ENCODE peak calls at places on chromosomes 3 and 15, in four cellular contexts. One of them, this sample, is unnamed.

GRCh38 chr15:64466408-64467116 is 6.2 kb downstream of the ZNF609 start:
- ATAC-seq in A549: no peak
- ATAC-seq in upper lobe of left lung: no peak
- ATAC-seq in K562: peak
- ATAC-seq in this sample: no peak

GRCh38 chr3:34727700-34728099 is 911.6 kb upstream of the ARPP21 start:
- ATAC-seq in A549: no peak
- ATAC-seq in upper lobe of left lung: no peak
- ATAC-seq in K562: no peak
- ATAC-seq in this sample: no peak

GRCh38 chr3:12177131-12177530 is 18.4 kb upstream of the TIMP4 start:
- ATAC-seq in K562: no peak
- ATAC-seq in A549: no peak
- ATAC-seq in upper lobe of left lung: no peak
- ATAC-seq in this sample: no peak

GRCh38 chr3:16200411-16200810 is 25.9 kb downstream of the GALNT15 start:
- ATAC-seq in A549: no peak
- ATAC-seq in K562: no peak
- ATAC-seq in upper lobe of left lung: no peak
- ATAC-seq in this sample: no peak

GRCh38 chr15:43792761-43793493 is 807 bp downstream of the SERF2 start:
- ATAC-seq in K562: peak
- ATAC-seq in A549: peak
- ATAC-seq in upper lobe of left lung: peak
- ATAC-seq in this sample: no peak

GRCh38 chr3:40597441-40597840 is 72.7 kb downstream of the ZNF621 start:
- ATAC-seq in K562: no peak
- ATAC-seq in A549: no peak
- ATAC-seq in upper lobe of left lung: no peak
- ATAC-seq in this sample: no peak

GRCh38 chr3:80771085-80771484 is 990.4 kb downstream of the GBE1 start:
- ATAC-seq in upper lobe of left lung: no peak
- ATAC-seq in K562: peak
- ATAC-seq in A549: no peak
- ATAC-seq in this sample: no peak

GRCh38 chr3:65322910-65323309 is 635.1 kb upstream of the ADAMTS9 start:
- ATAC-seq in A549: no peak
- ATAC-seq in upper lobe of left lung: no peak
- ATAC-seq in K562: no peak
- ATAC-seq in this sample: no peak

GRCh38 chr15:77099741-77100463 is 29.0 kb upstream of the TSPAN3 start:
- ATAC-seq in upper lobe of left lung: no peak
- ATAC-seq in A549: no peak
- ATAC-seq in K562: no peak
- ATAC-seq in this sample: no peak

GRCh38 chr3:102037209-102037608 is 187.9 kb downstream of the NFKBIZ start:
- ATAC-seq in upper lobe of left lung: no peak
- ATAC-seq in A549: no peak
- ATAC-seq in K562: no peak
- ATAC-seq in this sample: no peak

GRCh38 chr3:5036858-5037257 is 57.6 kb downstream of the BHLHE40 start:
- ATAC-seq in upper lobe of left lung: peak
- ATAC-seq in K562: no peak
- ATAC-seq in A549: no peak
- ATAC-seq in this sample: no peak

GRCh38 chr3:95350066-95350465 is 1287.2 kb downstream of the NSUN3 start:
- ATAC-seq in upper lobe of left lung: peak
- ATAC-seq in A549: no peak
- ATAC-seq in K562: no peak
- ATAC-seq in this sample: no peak

GRCh38 chr3:45907769-45908705 is 21.7 kb downstream of the CCR9 start:
- ATAC-seq in A549: no peak
- ATAC-seq in K562: peak
- ATAC-seq in upper lobe of left lung: peak
- ATAC-seq in this sample: peak

GRCh38 chr3:45905755-45906154 is 19.4 kb downstream of the CCR9 start:
- ATAC-seq in upper lobe of left lung: no peak
- ATAC-seq in K562: no peak
- ATAC-seq in A549: no peak
- ATAC-seq in this sample: no peak

GRCh38 chr3:45906681-45907220 is 20.4 kb downstream of the CCR9 start:
- ATAC-seq in A549: no peak
- ATAC-seq in K562: peak
- ATAC-seq in upper lobe of left lung: peak
- ATAC-seq in this sample: peak

GRCh38 chr3:45908761-45909160 is 22.4 kb downstream of the CCR9 start:
- ATAC-seq in upper lobe of left lung: no peak
- ATAC-seq in A549: no peak
- ATAC-seq in K562: no peak
- ATAC-seq in this sample: no peak

DNA sequence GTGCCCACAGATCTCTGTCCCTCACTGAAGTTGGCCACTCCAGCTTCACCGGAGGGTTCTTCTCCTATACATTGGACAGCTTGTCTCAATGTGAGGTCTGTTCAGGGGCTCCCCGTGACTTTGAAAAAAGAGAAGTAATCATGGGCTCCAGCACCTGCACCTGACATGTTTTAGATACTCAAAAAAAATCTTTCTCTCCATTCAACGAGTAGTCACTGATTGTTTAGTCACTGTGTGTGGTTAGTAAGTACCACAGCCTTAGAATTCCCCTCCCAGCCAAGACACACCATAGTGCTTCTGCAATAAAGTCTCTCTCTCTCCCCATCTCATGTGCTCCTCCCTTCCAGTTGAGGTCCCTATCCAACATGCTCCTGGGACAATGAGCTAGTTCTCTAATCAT is 18.6 kb downstream of the CCR9 start:
- ATAC-seq in A549: no peak
- ATAC-seq in upper lobe of left lung: no peak
- ATAC-seq in K562: no peak
- ATAC-seq in this sample: no peak
- TF ChIP-seq EP300 in A549: no peak
- TF ChIP-seq EP300 in upper lobe of left lung: no peak
- TF ChIP-seq EP300 in K562: no peak
- TF ChIP-seq EP300 in this sample: no peak

GRCh38 chr3:47398218-47398617 is 17.4 kb downstream of the PTPN23 start:
- ATAC-seq in K562: no peak
- ATAC-seq in upper lobe of left lung: no peak
- ATAC-seq in A549: no peak
- ATAC-seq in this sample: peak

GRCh38 chr3:47394867-47395266 is 14.0 kb downstream of the PTPN23 start:
- ATAC-seq in upper lobe of left lung: no peak
- ATAC-seq in K562: peak
- ATAC-seq in A549: no peak
- ATAC-seq in this sample: no peak

GRCh38 chr3:47399016-47399415 is 18.2 kb downstream of the PTPN23 start:
- ATAC-seq in K562: no peak
- ATAC-seq in A549: no peak
- ATAC-seq in upper lobe of left lung: no peak
- ATAC-seq in this sample: no peak

GRCh38 chr3:47392933-47393332 is 12.1 kb downstream of the PTPN23 start:
- ATAC-seq in K562: no peak
- ATAC-seq in upper lobe of left lung: no peak
- ATAC-seq in A549: no peak
- ATAC-seq in this sample: no peak

GRCh38 chr3:47394140-47394855 is 13.5 kb downstream of the PTPN23 start:
- ATAC-seq in A549: no peak
- ATAC-seq in K562: peak
- ATAC-seq in upper lobe of left lung: no peak
- ATAC-seq in this sample: no peak
- TF ChIP-seq EP300 in A549: no peak
- TF ChIP-seq EP300 in K562: no peak
- TF ChIP-seq EP300 in upper lobe of left lung: no peak
- TF ChIP-seq EP300 in this sample: no peak

GRCh38 chr3:71102111-71103039 is 481.2 kb downstream of the FOXP1 start:
- ATAC-seq in A549: peak
- ATAC-seq in upper lobe of left lung: peak
- ATAC-seq in K562: no peak
- ATAC-seq in this sample: peak
- TF ChIP-seq EP300 in A549: peak
- TF ChIP-seq EP300 in upper lobe of left lung: peak
- TF ChIP-seq EP300 in K562: no peak
- TF ChIP-seq EP300 in this sample: no peak

GRCh38 chr3:30282052-30282708 is 324.2 kb upstream of the TGFBR2 start:
- ATAC-seq in K562: no peak
- ATAC-seq in A549: peak
- ATAC-seq in upper lobe of left lung: peak
- ATAC-seq in this sample: peak
- TF ChIP-seq EP300 in K562: no peak
- TF ChIP-seq EP300 in A549: peak
- TF ChIP-seq EP300 in upper lobe of left lung: no peak
- TF ChIP-seq EP300 in this sample: no peak

DNA sequence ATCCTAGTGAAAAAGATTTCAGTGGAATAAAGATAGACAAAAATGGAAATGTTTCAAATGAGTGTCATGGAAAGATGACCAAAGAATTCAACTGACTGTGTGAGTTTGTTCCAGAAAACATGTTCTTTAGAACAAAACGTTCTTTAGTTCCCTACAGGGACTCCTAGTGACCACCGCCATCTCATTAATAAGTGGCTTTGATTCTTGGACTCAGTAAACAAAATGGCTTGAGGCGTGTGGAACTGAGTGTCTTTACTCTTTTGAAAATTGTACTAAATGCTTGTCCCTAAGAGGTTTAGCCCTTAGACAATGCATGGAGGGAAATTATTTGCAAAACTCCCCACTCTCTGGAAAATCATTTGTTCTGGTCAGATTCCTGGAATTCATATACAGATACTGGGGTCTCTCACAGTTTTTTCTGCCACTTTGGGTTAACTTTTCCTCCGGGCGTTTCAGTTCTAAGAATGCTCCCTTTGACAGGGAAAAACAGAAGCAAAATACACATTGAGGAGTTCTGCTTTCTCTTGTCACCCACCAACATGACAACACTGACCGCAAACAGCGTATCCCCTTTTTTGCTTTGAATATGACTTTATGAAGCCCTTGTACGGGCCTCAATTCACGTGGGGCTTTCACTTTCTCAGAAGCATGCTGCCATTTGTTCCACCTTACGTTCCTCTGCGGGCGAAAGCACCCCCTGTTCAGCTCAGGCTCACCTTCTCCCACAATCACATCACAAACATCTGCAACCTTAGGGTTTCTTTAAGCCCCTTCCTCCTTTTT is 15.3 kb upstream of the NRROS start:
- ATAC-seq in K562: no peak
- ATAC-seq in upper lobe of left lung: peak
- ATAC-seq in A549: no peak
- ATAC-seq in this sample: peak
- TF ChIP-seq EP300 in K562: no peak
- TF ChIP-seq EP300 in upper lobe of left lung: no peak
- TF ChIP-seq EP300 in A549: no peak
- TF ChIP-seq EP300 in this sample: peak

GRCh38 chr3:42652611-42653302 is 740 bp upstream of the ZBTB47 start:
- ATAC-seq in A549: peak
- ATAC-seq in upper lobe of left lung: peak
- ATAC-seq in K562: peak
- ATAC-seq in this sample: peak
- TF ChIP-seq EP300 in A549: no peak
- TF ChIP-seq EP300 in upper lobe of left lung: no peak
- TF ChIP-seq EP300 in K562: no peak
- TF ChIP-seq EP300 in this sample: no peak

GRCh38 chr3:38763569-38763968 is 52.4 kb downstream of the SCN10A start:
- ATAC-seq in A549: no peak
- ATAC-seq in upper lobe of left lung: no peak
- ATAC-seq in K562: peak
- ATAC-seq in this sample: no peak

GRCh38 chr3:38755130-38755529 is 60.9 kb downstream of the SCN10A start:
- ATAC-seq in K562: no peak
- ATAC-seq in upper lobe of left lung: no peak
- ATAC-seq in A549: no peak
- ATAC-seq in this sample: no peak

GRCh38 chr3:38756892-38757291 is 59.1 kb downstream of the SCN10A start:
- ATAC-seq in K562: no peak
- ATAC-seq in A549: no peak
- ATAC-seq in upper lobe of left lung: no peak
- ATAC-seq in this sample: no peak

GRCh38 chr3:38758557-38758956 is 57.5 kb downstream of the SCN10A start:
- ATAC-seq in A549: no peak
- ATAC-seq in K562: no peak
- ATAC-seq in upper lobe of left lung: no peak
- ATAC-seq in this sample: no peak
- TF ChIP-seq EP300 in A549: no peak
- TF ChIP-seq EP300 in K562: no peak
- TF ChIP-seq EP300 in upper lobe of left lung: no peak
- TF ChIP-seq EP300 in this sample: no peak